ENCODE peak calls at places on chromosomes 2 and 18, in six cellular contexts. X, D, A, N, C and W are unnamed samples.

GRCh38 chr18:64164883-64165282 is 16.0 kb upstream of the LINC00305 start:
- DNase-seq in X (no peak), A (no peak), N (no peak), C (no peak), D (no peak), W (no peak)

GRCh38 chr2:5740853-5741252 is 48.7 kb downstream of the SOX11 start:
- DNase-seq in N (no peak), A (no peak), X (no peak), C (no peak), D (no peak), W (no peak)

GRCh38 chr2:11203480-11203879 is 48.2 kb downstream of the SLC66A3 start:
- DNase-seq in D (peak; percentile 10), N (no peak), C (peak; percentile 57), A (no peak), X (no peak), W (peak; percentile 16)

GRCh38 chr2:174750923-174751441 is 13.3 kb downstream of the CHRNA1 start:
- DNase-seq in N (no peak), X (no peak), C (no peak), A (no peak), D (no peak), W (no peak)

GRCh38 chr18:22503803-22504202 is 86.1 kb upstream of the CTAGE1 start:
- DNase-seq in X (no peak), A (no peak), N (no peak), D (peak; percentile 93), C (no peak), W (peak; percentile 98)

GRCh38 chr2:217261452-217261851 is 401.6 kb upstream of the TNP1 start:
- DNase-seq in N (no peak), X (no peak), A (no peak), D (peak; percentile 61), C (no peak), W (peak; percentile 44)

GRCh38 chr2:191572319-191572718 is 105.6 kb upstream of the NABP1 start:
- DNase-seq in A (no peak), C (no peak), X (no peak), N (no peak), D (no peak), W (no peak)

GRCh38 chr2:121532347-121532766 is 1.7 kb downstream of the RNU4ATAC start:
- DNase-seq in X (no peak), N (no peak), A (no peak), C (peak; percentile 43), D (peak; percentile 62), W (peak; percentile 28)

GRCh38 chr2:1632006-1632348 is 112.3 kb downstream of the PXDN start:
- DNase-seq in A (no peak), C (peak; percentile 81), N (no peak), D (no peak), X (no peak), W (no peak)

GRCh38 chr2:65204461-65205230 is 23.0 kb upstream of the ACTR2 start:
- DNase-seq in D (no peak), X (no peak), A (no peak), C (no peak), N (no peak), W (no peak)

GRCh38 chr2:169781249-169782013 is 17.2 kb upstream of the SSB start:
- DNase-seq in C (no peak), D (no peak), N (no peak), X (no peak), A (no peak), W (no peak)

GRCh38 chr2:233270951-233271350 is 19.5 kb downstream of the ATG16L1 start:
- DNase-seq in N (no peak), X (no peak), C (no peak), D (no peak), A (no peak), W (no peak)

GRCh38 chr2:42286268-42286946 is 74.6 kb downstream of the COX7A2L start:
- DNase-seq in X (no peak), A (no peak), C (no peak), D (peak; percentile 37), N (no peak), W (no peak)

GRCh38 chr2:86044614-86045013 is 61.1 kb downstream of the POLR1A start:
- DNase-seq in C (no peak), N (no peak), D (no peak), A (no peak), X (no peak), W (no peak)

GRCh38 chr2:218017211-218018053 is 14.6 kb upstream of the TNS1 start:
- DNase-seq in X (no peak), A (no peak), C (no peak), D (no peak), N (no peak), W (no peak)

GRCh38 chr18:6542296-6542695 is 127.6 kb upstream of the L3MBTL4 start:
- DNase-seq in N (no peak), D (no peak), X (no peak), C (no peak), A (no peak), W (no peak)

GRCh38 chr18:63237911-63238710 is 81.5 kb downstream of the BCL2 start:
- DNase-seq in D (peak; percentile 95), A (no peak), N (no peak), X (no peak), C (peak; percentile 81), W (peak; percentile 96)

GRCh38 chr2:227374158-227374557 is 4.9 kb downstream of the TM4SF20 start:
- DNase-seq in X (no peak), D (peak; percentile 85), C (no peak), A (no peak), N (no peak), W (peak; percentile 87)

GRCh38 chr2:105391058-105391627 is 7.7 kb downstream of the FHL2 start:
- DNase-seq in N (no peak), X (no peak), D (no peak), A (no peak), C (peak; percentile 69), W (peak; percentile 71)

GRCh38 chr18:55743133-55743532 is 155.1 kb upstream of the TCF4 start:
- DNase-seq in C (no peak), A (no peak), N (no peak), D (no peak), X (no peak), W (no peak)

GRCh38 chr2:156589381-156590079 is 153.4 kb downstream of the GPD2 start:
- DNase-seq in D (peak; percentile 76), N (no peak), A (no peak), X (no peak), C (peak; percentile 47), W (peak; percentile 76)
- TF ChIP-seq CTCF in D (peak; percentile 33), N (peak; percentile 39), A (peak; percentile 30), X (peak; percentile 51), C (peak; percentile 36), W (peak; percentile 57)

DNA sequence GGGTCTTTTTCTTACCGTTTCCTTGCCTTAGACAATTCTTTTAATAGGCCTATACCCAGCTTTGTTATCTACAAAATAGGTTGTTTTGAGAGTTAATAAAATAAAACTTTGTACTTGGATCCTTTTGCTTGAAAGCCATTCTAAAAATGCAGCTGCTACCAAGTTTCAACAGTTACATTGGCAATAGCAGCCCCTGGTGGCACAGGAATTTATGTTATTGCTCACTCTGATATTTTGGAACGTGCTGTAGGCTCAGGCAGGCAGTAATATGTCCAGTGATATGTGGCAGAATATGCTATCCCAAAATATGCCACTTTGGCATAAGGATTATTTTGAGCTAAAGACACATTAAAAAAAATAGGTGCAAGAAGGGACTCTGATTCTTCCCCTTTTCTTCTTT is 6.7 kb upstream of the COMMD1 start:
- DNase-seq in D (peak; percentile 44), A (no peak), X (no peak), C (peak; percentile 36), N (no peak), W (peak; percentile 37)
- TF ChIP-seq CTCF in D (peak; percentile 56), A (no peak), X (no peak), C (peak; percentile 55), N (peak; percentile 26), W (peak; percentile 60)

DNA sequence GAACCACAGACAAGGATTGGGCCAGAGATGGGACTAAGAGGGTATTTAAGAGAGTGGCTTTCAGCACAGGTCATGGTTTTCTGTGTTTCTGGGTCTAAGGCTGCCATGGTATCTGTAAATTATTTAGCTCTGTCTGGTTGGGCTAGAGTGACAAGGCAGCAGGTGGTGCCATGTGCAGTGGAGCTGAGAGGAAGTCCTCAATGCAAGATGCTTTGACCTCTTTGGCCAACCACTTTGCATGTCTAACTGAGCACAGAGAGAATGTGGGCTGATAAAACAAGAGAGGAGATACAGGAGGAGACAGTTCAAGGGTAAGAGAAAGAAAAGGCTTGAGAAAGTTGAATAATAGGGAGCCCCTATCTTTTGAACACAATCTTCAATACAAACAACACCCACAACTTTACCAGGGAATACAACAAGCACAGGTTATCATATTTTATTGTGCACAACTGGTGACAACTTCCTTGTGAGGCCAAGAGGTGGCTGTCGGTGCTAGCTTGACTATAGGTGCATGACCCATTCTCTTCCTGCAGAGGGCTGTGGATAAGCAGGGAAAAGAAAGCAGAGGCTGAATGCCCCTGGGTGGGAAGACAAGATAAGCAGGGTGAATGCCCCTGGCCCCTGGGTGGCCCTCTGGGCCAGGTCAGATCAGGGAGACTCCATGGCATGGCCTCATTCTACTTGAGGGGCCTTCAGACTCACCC is 12.3 kb downstream of the FLACC1 start:
- DNase-seq in D (no peak), A (no peak), C (no peak), N (no peak), X (no peak), W (no peak)
- TF ChIP-seq CTCF in D (no peak), A (no peak), C (peak; percentile 4), N (no peak), X (peak; percentile 70), W (no peak)

DNA sequence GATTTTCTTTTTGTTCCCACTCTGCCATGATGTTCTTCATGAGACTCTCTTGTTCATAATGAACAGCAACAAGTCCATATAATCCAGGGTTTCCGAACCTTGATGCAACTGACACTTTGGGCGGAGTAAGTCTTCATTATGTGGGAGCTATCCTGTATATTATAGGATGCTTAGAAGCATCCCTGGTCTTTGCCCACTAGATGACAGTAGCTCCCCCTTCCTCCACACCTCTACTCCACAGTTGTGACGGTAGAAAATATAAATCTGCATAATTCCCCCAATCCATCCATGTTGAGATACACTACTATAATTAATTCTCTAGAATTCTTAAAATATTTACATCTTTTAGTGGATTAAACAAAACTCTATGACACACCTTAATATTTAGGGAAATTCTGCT is 482.2 kb upstream of the CELF4 start:
- DNase-seq in D (no peak), C (no peak), X (no peak), A (no peak), N (no peak), W (no peak)
- TF ChIP-seq CTCF in D (no peak), C (no peak), X (peak; percentile 38), A (no peak), N (no peak), W (no peak)

GRCh38 chr2:29345236-29345635 is 230.0 kb downstream of the CLIP4 start:
- DNase-seq in N (no peak), C (no peak), A (no peak), D (no peak), X (no peak), W (no peak)

GRCh38 chr2:29347774-29348465 is 232.7 kb downstream of the CLIP4 start:
- DNase-seq in D (no peak), A (no peak), C (no peak), N (no peak), X (no peak), W (no peak)

GRCh38 chr2:29349316-29350030 is 234.3 kb downstream of the CLIP4 start:
- DNase-seq in C (no peak), D (no peak), A (no peak), X (no peak), N (no peak), W (no peak)

GRCh38 chr2:29343830-29344229 is 228.6 kb downstream of the CLIP4 start:
- DNase-seq in A (no peak), C (no peak), D (no peak), X (no peak), N (no peak), W (no peak)
- TF ChIP-seq CTCF in A (no peak), C (no peak), D (no peak), X (no peak), N (no peak), W (no peak)